ENCODE peak calls at places on chromosome 22, in four cellular contexts. A is A549, E is K562, L is HepG2. J is an unnamed sample.

GRCh38 chr22:18024276-18024939 is at the start of gene MICAL3:
- DNase-seq in A (peak; percentile 61), E (peak; percentile 68), L (no peak), J (peak; percentile 38)

GRCh38 chr22:29762263-29762662 is 4.5 kb downstream of the ZMAT5 start:
- DNase-seq in A (peak; percentile 67), E (no peak), L (no peak), J (peak; percentile 48)

GRCh38 chr22:45413013-45413367 is 409 bp downstream of the SMC1B start:
- DNase-seq in A (no peak), E (no peak), L (no peak), J (no peak)

GRCh38 chr22:45546333-45547015 is 43.8 kb downstream of the FBLN1 start:
- DNase-seq in A (no peak), E (no peak), L (no peak), J (no peak)

GRCh38 chr22:46725096-46725495 is 13.0 kb downstream of the CERK start:
- DNase-seq in A (no peak), E (no peak), L (no peak), J (no peak)

GRCh38 chr22:46359362-46359761 is 23.8 kb downstream of the TRMU start:
- DNase-seq in A (no peak), E (no peak), L (no peak), J (no peak)

GRCh38 chr22:50317674-50318073 is 9.1 kb downstream of the DENND6B start:
- DNase-seq in A (no peak), E (no peak), L (no peak), J (no peak)

GRCh38 chr22:29523761-29524160 is 29.8 kb downstream of the THOC5 start:
- DNase-seq in A (no peak), E (no peak), L (no peak), J (no peak)

GRCh38 chr22:17980638-17981051 is 43.7 kb downstream of the MICAL3 start:
- DNase-seq in A (no peak), E (peak; percentile 90), L (no peak), J (no peak)

GRCh38 chr22:45335854-45336492 is 26.2 kb downstream of the FAM118A start:
- DNase-seq in A (no peak), E (no peak), L (no peak), J (no peak)

GRCh38 chr22:26342719-26343449 is 86.2 kb upstream of the ASPHD2 start:
- DNase-seq in A (no peak), E (no peak), L (no peak), J (no peak)

GRCh38 chr22:26634189-26634588 is 12.4 kb downstream of the CRYBA4 start:
- DNase-seq in A (no peak), E (no peak), L (no peak), J (no peak)

GRCh38 chr22:23237201-23237798 is 57.0 kb downstream of the BCR start:
- DNase-seq in A (no peak), E (peak; percentile 57), L (no peak), J (peak; percentile 62)

GRCh38 chr22:46575915-46576555 is 38.6 kb upstream of the CELSR1 start:
- DNase-seq in A (peak; percentile 31), E (no peak), L (no peak), J (peak; percentile 41)

GRCh38 chr22:41696714-41697113 is 2.6 kb upstream of the MEI1 start:
- DNase-seq in A (no peak), E (no peak), L (no peak), J (no peak)

GRCh38 chr22:45329536-45329936 is 19.8 kb downstream of the FAM118A start:
- DNase-seq in A (no peak), E (no peak), L (no peak), J (no peak)

GRCh38 chr22:17199131-17199731 is 20.0 kb downstream of the ADA2 start:
- DNase-seq in A (no peak), E (no peak), L (no peak), J (peak; percentile 64)

GRCh38 chr22:46355369-46355995 is 20.0 kb downstream of the TRMU start:
- DNase-seq in A (peak; percentile 72), E (peak; percentile 65), L (peak; percentile 37), J (peak; percentile 92)

GRCh38 chr22:29359469-29359868 is 28.9 kb downstream of the AP1B1 start:
- DNase-seq in A (peak; percentile 50), E (peak; percentile 28), L (peak; percentile 50), J (peak; percentile 68)

DNA sequence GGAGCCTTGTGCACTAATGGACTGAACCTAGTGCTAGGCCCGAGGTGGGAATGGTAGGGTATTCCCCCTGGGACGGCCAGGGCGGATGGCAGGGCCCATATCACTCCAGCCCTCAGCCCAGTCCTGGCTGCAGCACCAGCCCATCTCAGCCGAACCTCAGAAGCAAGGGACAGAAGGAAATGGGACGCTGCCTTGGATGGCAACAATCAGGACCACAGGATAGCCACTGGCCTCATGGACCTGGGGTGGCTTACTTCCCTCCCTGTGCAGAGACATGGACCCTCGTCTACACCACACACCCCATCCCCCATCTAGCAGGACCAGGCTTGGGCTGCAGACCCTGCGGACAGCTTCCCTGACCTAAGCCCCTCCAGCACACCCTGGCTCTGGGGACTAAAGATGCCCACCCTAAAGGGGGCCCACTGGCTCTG is 24.1 kb downstream of the ARVCF start:
- DNase-seq in A (no peak), E (no peak), L (no peak), J (no peak)
- TF ChIP-seq ESRRA in A (no peak), E (no peak), L (no peak), J (no peak)

DNA sequence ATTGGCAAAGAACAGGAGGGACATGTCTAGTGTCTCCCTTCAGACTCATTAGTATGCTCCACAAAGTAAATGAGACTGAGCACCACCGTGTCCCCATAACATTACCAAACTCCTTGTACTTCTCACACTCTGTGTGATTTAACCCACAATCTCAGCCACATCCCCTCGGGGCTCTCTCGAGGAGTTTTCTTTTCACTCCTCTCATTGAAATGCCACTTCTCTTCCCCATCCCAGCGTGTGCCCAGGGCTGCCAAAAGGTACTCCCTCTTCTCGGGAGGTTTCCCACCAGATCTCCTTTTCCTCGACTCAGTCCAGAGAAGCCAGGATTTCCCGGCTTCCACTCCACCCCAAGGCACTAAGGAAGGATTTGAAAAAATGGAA is 1.1 kb downstream of the RBFOX2 start:
- DNase-seq in A (no peak), E (no peak), L (no peak), J (no peak)
- TF ChIP-seq ESRRA in A (no peak), E (no peak), L (no peak), J (no peak)

DNA sequence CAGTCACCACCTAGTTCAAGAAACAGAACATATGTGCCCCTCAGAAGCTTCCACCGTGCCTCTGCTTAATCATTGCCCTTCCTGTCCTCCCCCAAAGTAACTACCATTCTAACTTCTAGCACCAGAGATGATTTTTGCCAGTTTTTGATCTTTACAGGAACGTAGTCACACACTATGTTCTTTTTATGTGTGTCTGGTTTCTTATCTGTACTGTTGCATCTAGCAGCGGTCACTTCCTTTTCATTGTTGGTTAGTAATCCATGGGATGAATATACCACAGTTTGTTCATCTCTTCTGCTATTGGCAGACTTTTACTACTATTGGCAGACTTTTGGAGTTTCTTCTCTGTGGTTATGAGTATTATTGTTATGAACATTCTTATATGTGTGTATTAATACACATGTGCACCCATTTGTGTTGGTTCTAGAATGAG is 34.6 kb downstream of the SPECC1L start:
- DNase-seq in A (no peak), E (no peak), L (no peak), J (no peak)
- TF ChIP-seq ESRRA in A (no peak), E (no peak), L (no peak), J (no peak)

GRCh38 chr22:37811867-37812266 is 4.1 kb downstream of the GCAT start:
- DNase-seq in A (no peak), E (no peak), L (no peak), J (no peak)

GRCh38 chr22:37815593-37815992 is 7.6 kb upstream of the GALR3 start:
- DNase-seq in A (no peak), E (no peak), L (no peak), J (no peak)

GRCh38 chr22:37816543-37817180 is 6.5 kb upstream of the GALR3 start:
- DNase-seq in A (no peak), E (no peak), L (no peak), J (no peak)

GRCh38 chr22:37809672-37810333 is 2.1 kb downstream of the GCAT start:
- DNase-seq in A (no peak), E (no peak), L (no peak), J (no peak)

GRCh38 chr22:37812869-37813678 is 5.3 kb downstream of the GCAT start:
- DNase-seq in A (no peak), E (no peak), L (no peak), J (no peak)
- TF ChIP-seq ESRRA in A (no peak), E (no peak), L (no peak), J (no peak)

DNA sequence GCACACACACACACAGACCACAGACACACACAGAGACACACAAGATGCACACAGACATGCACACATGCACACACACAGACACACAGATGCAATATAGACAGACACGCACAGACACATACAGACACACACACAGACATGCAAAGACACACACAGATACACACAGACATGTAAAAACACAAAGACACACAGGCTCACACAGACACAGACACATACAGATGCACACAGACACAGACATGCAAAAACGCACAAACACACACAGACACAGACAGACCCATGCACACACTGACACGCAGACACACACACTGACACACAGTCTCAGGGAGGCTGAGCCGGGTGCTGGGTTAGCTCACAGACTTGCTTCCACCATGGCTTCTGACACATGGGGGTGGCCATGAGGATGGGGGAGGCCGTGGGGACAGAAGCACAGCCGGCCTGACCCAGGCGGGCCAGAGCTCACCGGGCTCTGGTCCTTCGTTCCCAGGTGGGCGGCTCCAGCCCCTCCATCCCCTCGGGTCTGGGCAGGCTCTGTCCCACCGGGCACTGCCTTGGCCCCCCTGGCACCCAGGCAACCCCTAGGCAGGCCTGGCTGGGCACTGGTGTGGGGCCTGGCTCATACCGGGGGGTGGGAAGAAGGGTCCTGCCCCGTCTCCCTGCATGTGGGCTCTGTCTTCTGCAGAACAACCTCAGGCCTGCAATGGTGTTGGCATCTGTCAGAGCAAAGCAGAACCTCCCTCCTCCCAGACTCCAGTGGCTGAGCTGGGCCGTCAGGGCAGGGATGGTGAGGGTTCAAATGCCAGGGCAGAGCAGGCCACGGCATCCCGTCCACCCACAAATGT is 1489.5 kb downstream of the BRD1 start:
- DNase-seq in A (no peak), E (no peak), L (no peak), J (no peak)
- TF ChIP-seq ESRRA in A (no peak), E (no peak), L (no peak), J (no peak)

GRCh38 chr22:32120603-32121002 is 38.5 kb downstream of the C22orf42 start:
- DNase-seq in A (no peak), E (no peak), L (no peak), J (no peak)
- TF ChIP-seq ESRRA in A (no peak), E (no peak), L (no peak), J (no peak)

DNA sequence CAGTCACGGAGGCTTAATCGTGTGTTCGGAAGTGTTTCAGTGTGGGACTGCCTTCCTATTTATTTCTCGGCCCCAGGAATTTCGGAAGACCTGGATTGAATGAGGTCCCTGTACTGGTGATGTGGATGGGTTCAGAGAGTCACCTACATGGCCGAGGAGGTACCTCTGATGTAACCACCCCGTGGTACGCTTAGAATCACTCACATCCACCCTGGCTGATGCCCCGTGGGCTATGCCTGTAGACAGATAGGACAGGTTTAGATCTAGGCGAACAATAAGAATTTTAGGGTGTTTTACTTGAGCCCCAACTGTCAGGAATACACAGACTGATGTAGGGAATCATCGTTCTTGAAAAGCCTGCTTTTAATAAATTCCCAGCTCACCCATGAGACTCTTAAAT is 2.0 kb downstream of the MPPED1 start:
- DNase-seq in A (no peak), E (no peak), L (no peak), J (no peak)
- TF ChIP-seq ESRRA in A (no peak), E (no peak), L (no peak), J (no peak)

GRCh38 chr22:48908547-48908946 is 919.1 kb downstream of the BRD1 start:
- DNase-seq in A (no peak), E (no peak), L (no peak), J (no peak)
- TF ChIP-seq ESRRA in A (no peak), E (no peak), L (no peak), J (no peak)